ENCODE peak calls at places on chromosomes 16 and 17, in four cellular contexts. J is MM.1S, G is esophagus squamous epithelium, I is HCT116. A is an unnamed sample.

GRCh38 chr16:88345943-88346560 is 36.7 kb upstream of the ZNF469 start:
- DNase-seq in I (no peak), G (no peak), J (no peak), A (no peak)

GRCh38 chr17:76623271-76624146 is 20.0 kb downstream of the ST6GALNAC1 start:
- DNase-seq in J (peak; percentile 62), G (no peak), I (peak; percentile 63), A (no peak)

GRCh38 chr16:79599256-79599836 is 1.2 kb downstream of the MAF start:
- DNase-seq in I (no peak), G (no peak), J (no peak), A (no peak)

GRCh38 chr16:1788708-1789100 is 4.8 kb downstream of the IGFALS start:
- DNase-seq in J (no peak), I (no peak), G (no peak), A (no peak)

GRCh38 chr17:3622977-3623594 is 13.0 kb downstream of the SHPK start:
- DNase-seq in I (no peak), G (no peak), J (no peak), A (no peak)

GRCh38 chr17:65514541-65514940 is 46.9 kb downstream of the AXIN2 start:
- DNase-seq in I (no peak), G (no peak), J (no peak), A (no peak)

GRCh38 chr17:31579265-31579664 is 187.8 kb downstream of the RAB11FIP4 start:
- DNase-seq in G (no peak), I (no peak), J (no peak), A (no peak)

GRCh38 chr17:3892095-3892998 is 506 bp downstream of the CAMKK1 start:
- DNase-seq in I (no peak), J (peak; percentile 23), G (peak; percentile 66), A (no peak)

GRCh38 chr17:2071421-2072281 is 16.7 kb downstream of the HIC1 start:
- DNase-seq in J (no peak), G (no peak), I (no peak), A (no peak)

GRCh38 chr17:39187152-39187830 is 10.2 kb downstream of the CACNB1 start:
- DNase-seq in J (no peak), I (no peak), G (no peak), A (no peak)

GRCh38 chr17:3919123-3919624 is 2.9 kb upstream of the P2RX1 start:
- DNase-seq in I (no peak), G (no peak), J (no peak), A (no peak)

GRCh38 chr16:15948532-15949209 is 745 bp upstream of the ABCC1 start:
- DNase-seq in G (no peak), I (no peak), J (peak; percentile 71), A (no peak)

GRCh38 chr16:46972429-46972970 is 974 bp downstream of the DNAJA2 start:
- DNase-seq in I (no peak), J (peak; percentile 39), G (no peak), A (peak; percentile 28)

GRCh38 chr16:81940781-81941560 is 70.3 kb downstream of the SDR42E1 start:
- DNase-seq in G (no peak), I (peak; percentile 57), J (no peak), A (peak; percentile 61)

DNA sequence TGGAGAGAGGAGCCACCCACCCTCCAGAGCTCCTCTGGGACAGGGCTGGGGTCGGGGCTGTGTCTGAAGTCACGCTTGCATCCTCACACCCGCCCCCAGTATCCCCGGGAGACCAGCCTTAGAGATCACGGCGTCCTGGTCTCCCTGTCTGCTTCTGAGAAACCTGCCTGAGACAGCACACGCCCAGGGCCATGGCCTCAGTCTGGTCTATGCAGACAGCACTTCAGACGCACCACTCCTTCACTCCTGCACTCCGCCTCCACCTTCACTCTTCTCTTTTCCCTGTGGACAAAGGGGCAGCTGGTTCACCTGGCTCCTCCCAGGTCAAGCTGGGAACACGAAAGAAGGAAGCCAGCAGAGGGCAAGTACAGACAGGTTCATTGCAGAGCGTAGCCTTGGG is 248.0 kb upstream of the GSE1 start:
- DNase-seq in G (no peak), I (no peak), J (no peak), A (no peak)
- TF ChIP-seq CTCF in G (no peak), I (no peak), J (no peak), A (no peak)

GRCh38 chr17:50432125-50432762 is 6.2 kb downstream of the ACSF2 start:
- DNase-seq in G (no peak), J (no peak), I (no peak), A (no peak)
- H3K27ac ChIP-seq in G (no peak overlapping the region), J (no peak overlapping the region), I (no peak overlapping the region), A (no peak overlapping the region)

DNA sequence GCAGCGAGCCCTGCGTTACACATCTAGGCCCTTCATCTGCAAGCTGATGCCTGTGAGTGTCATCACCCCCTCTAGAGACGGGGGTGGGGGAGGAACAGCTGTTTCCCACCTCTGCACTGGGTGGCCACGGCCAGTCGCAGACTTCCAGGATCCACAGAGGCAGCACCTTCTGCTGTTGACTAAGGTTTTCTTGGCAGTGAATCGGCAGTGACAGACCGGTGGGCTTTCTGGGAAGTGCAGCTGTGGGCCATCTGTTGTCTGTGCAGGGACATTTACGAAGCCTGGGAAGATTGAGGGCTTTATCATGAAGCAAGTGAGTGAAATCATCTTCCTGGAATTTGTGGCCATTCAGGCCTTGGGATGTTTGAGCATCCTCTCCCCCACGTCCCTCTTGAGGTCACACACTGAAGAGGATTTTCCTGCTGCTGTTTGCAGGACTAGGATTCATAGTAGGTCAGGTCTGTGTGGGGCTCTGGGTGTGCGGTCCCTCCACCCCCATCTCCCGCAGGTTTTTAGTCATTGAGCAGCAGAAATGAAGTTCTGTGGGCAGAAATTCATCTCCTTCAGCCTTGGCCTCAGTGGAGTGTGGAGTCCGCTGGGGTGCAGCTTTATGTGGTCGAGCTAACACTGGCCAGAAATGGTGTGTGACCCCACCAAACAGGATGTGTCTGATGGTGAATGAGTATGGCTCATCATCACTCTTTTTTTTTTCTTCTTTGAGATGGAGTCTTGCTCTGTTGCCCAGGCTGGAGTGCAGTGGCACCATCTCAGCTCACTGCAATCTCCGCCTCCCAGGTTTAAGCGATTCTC is 12.0 kb downstream of the PGS1 start:
- DNase-seq in G (no peak), I (no peak), J (no peak), A (peak; percentile 61)
- TF ChIP-seq CTCF in G (peak; percentile 12), I (peak; percentile 39), J (no peak), A (peak; percentile 22)

GRCh38 chr17:81563861-81564586 is 11.9 kb upstream of the FAAP100 start:
- DNase-seq in J (no peak), I (no peak), G (no peak), A (no peak)
- H3K27ac ChIP-seq in J (no peak overlapping the region), I (no peak overlapping the region), G (no peak overlapping the region), A (no peak overlapping the region)

GRCh38 chr17:32586666-32587065 is 99.9 kb downstream of the CDK5R1 start:
- DNase-seq in G (no peak), J (no peak), I (no peak), A (no peak)

GRCh38 chr17:32591428-32591827 is 104.6 kb downstream of the CDK5R1 start:
- DNase-seq in J (no peak), G (no peak), I (no peak), A (no peak)

GRCh38 chr17:32590974-32591373 is 104.2 kb downstream of the CDK5R1 start:
- DNase-seq in G (no peak), J (no peak), I (no peak), A (no peak)

GRCh38 chr17:32588135-32588534 is 101.3 kb downstream of the CDK5R1 start:
- DNase-seq in J (no peak), G (no peak), I (no peak), A (no peak)

DNA sequence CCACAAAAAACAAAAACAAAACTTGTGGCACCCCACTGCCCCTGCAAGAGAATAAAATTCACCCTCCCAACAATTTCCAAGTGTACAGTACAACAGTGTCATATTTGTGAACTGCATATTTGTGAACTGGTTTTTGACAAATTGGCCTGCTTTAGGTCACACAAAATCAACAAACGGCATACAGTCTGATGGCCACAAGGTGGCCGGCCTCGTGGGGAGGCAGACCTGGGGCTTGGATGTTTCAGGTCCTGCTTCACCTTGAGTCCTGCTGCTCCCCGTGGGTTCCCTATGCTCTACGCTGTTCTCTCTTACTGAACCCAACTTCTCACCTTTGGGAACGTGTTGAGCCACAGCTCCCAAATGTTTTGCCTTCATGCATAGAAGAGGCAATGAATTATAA is 102.2 kb downstream of the CDK5R1 start:
- DNase-seq in I (peak; percentile 12), G (no peak), J (no peak), A (no peak)
- TF ChIP-seq CTCF in I (peak; percentile 50), G (peak; percentile 41), J (peak; percentile 18), A (peak; percentile 40)

DNA sequence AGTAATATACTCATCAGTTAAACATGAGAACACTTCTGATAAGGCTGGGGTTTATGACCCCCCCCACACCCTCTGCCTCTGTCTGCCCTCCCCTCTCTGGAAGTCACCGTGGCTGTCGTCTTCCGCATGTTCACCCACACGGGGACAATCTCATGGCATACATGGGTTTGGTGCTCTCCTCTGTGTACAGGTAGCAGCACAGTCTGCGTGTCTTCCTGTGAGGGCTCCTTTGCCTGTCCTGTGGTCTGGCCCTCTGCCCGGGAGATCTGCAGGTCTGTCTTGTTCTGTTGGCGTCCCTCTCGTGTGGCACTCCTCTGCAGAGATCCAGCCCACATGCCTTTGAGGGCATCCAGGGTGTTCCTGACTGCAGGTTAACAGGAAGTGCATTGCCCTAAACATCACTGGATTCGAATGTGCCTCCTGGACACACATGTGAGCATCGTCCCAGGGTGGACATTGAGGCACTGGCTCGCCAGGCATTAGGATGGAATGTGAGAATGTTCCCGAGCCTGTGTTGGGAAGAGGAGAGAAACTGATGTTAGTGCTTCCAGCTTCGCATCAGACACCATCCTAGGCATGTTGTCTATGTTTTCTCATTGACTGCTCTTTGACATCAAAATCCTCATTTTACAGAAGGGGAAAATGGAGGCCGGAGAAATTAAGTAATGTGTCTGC is 54.5 kb downstream of the NKD1 start:
- DNase-seq in I (no peak), G (no peak), J (no peak), A (peak; percentile 20)
- H3K27ac ChIP-seq in I (no peak overlapping the region), G (peak overlapping the region; percentile 88), J (no peak overlapping the region), A (no peak overlapping the region)

DNA sequence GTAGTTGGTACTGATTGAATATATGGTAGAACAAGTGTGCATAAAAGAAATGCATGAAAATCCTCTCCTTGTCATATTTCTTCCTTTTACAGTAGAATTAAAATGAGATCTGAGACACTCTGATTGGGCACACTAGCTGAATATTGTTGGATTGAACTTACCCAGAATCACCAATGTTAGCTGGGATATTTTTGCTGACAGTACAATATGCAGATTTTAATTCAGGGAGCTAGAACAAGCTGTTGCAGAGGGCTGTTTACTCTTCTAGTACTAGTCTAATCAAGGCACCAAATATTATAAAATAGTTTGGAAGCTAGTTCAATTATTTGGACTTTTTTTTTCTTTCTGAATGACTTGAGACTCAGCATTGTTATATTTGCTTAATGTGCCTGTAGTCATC is 4.6 kb downstream of the TANC2 start:
- DNase-seq in G (no peak), I (no peak), J (no peak), A (no peak)
- TF ChIP-seq CTCF in G (no peak), I (no peak), J (no peak), A (no peak)

GRCh38 chr16:48370234-48370633 is 15.0 kb downstream of the SIAH1 start:
- DNase-seq in G (no peak), J (no peak), I (no peak), A (no peak)
- H3K27ac ChIP-seq in G (no peak overlapping the region), J (no peak overlapping the region), I (no peak overlapping the region), A (no peak overlapping the region)

A was measured in foreskin keratinocyte.